ENCODE peak calls at places on chromosomes 2 and 18, in seven cellular contexts. E is IMR-90, G is right atrium auricular region, R is fibroblast of villous mesenchyme, I is HFFc6, L is RWPE1, Q is esophagus muscularis mucosa. T is an unnamed sample.

GRCh38 chr2:240430595-240430994 is 4.9 kb upstream of the GPC1 start:
- DNase-seq in G (no peak), L (no peak), E (no peak), R (no peak), I (no peak), Q (no peak), T (no peak)

GRCh38 chr2:123468071-123468470 is 557.0 kb upstream of the CNTNAP5 start:
- DNase-seq in G (no peak), Q (no peak), E (no peak), I (no peak), L (no peak), R (no peak), T (peak)

GRCh38 chr2:122663737-122664136 is 908.3 kb downstream of the TSN start:
- DNase-seq in E (no peak), I (no peak), Q (no peak), L (no peak), G (no peak), R (no peak), T (no peak)

GRCh38 chr2:167398791-167399371 is 510.6 kb downstream of the XIRP2 start:
- DNase-seq in G (no peak), L (no peak), E (no peak), Q (no peak), I (no peak), R (no peak), T (no peak)

GRCh38 chr2:26172866-26173595 is at the start of gene GAREM2:
- DNase-seq in E (no peak), R (no peak), Q (no peak), I (no peak), G (no peak), L (no peak), T (no peak)

GRCh38 chr2:65664931-65665330 is 232.5 kb upstream of the SPRED2 start:
- DNase-seq in Q (no peak), G (no peak), L (no peak), E (no peak), R (no peak), I (no peak), T (no peak)

GRCh38 chr2:199596549-199596948 is 138.8 kb upstream of the SATB2 start:
- DNase-seq in I (peak), G (no peak), Q (no peak), E (peak), L (peak), R (peak), T (peak)

GRCh38 chr2:178163395-178163794 is 30.9 kb upstream of the OSBPL6 start:
- DNase-seq in L (no peak), Q (no peak), R (no peak), G (no peak), I (no peak), E (peak), T (peak)

GRCh38 chr2:120509213-120509815 is 163.4 kb downstream of the INHBB start:
- DNase-seq in I (no peak), Q (no peak), L (no peak), R (no peak), E (no peak), G (no peak), T (no peak)

GRCh38 chr2:223260681-223261080 is 208.7 kb downstream of the KCNE4 start:
- DNase-seq in I (peak), R (no peak), E (peak), Q (no peak), L (peak), G (no peak), T (peak)

GRCh38 chr2:151757861-151758260 is 23.6 kb upstream of the NEB start:
- DNase-seq in L (no peak), I (no peak), R (no peak), Q (no peak), G (no peak), E (no peak), T (no peak)

GRCh38 chr2:208101716-208102631 is 22.4 kb downstream of the CRYGD start:
- DNase-seq in I (peak), R (peak), G (no peak), Q (no peak), L (peak), E (peak), T (peak)

GRCh38 chr2:238811765-238812164 is 36.1 kb upstream of the TWIST2 start:
- DNase-seq in R (peak), E (no peak), G (no peak), Q (no peak), I (peak), L (no peak), T (no peak)

GRCh38 chr2:126655500-126656310 is at the start of gene GYPC:
- DNase-seq in R (peak), E (peak), L (no peak), G (peak), I (peak), Q (no peak), T (no peak)

GRCh38 chr18:3012306-3012919 is 531 bp downstream of the LPIN2 start:
- DNase-seq in R (peak), E (peak), Q (no peak), I (no peak), L (peak), G (no peak), T (no peak)

GRCh38 chr2:98693477-98693876 is 37.5 kb downstream of the MGAT4A start:
- DNase-seq in Q (no peak), L (no peak), R (no peak), I (no peak), E (no peak), G (no peak), T (no peak)

GRCh38 chr2:237073552-237073951 is 12.1 kb upstream of the COPS8 start:
- DNase-seq in E (peak), R (peak), G (no peak), Q (peak), I (peak), L (peak), T (peak)

GRCh38 chr2:226669249-226669648 is 130.4 kb downstream of the IRS1 start:
- DNase-seq in G (no peak), R (no peak), Q (no peak), E (no peak), L (no peak), I (no peak), T (no peak)

GRCh38 chr2:43890855-43891254 is 52.1 kb downstream of the ABCG8 start:
- DNase-seq in G (no peak), Q (no peak), E (peak), R (peak), L (no peak), I (no peak), T (peak)

GRCh38 chr2:209933499-209934458 is 68.7 kb upstream of the RPE start:
- DNase-seq in R (peak), L (peak), E (peak), G (no peak), Q (no peak), I (peak), T (peak)

GRCh38 chr2:26717362-26717761 is 24.8 kb downstream of the KCNK3 start:
- DNase-seq in G (no peak), E (no peak), Q (no peak), L (no peak), R (no peak), I (no peak), T (no peak)

GRCh38 chr2:15939854-15940660 is at the start of gene MYCN:
- DNase-seq in E (no peak), L (peak), I (no peak), G (peak), Q (no peak), R (peak), T (peak)

GRCh38 chr2:204776781-204777559 is 231.7 kb downstream of the PARD3B start:
- DNase-seq in G (no peak), L (no peak), E (peak), I (no peak), Q (no peak), R (peak), T (no peak)

GRCh38 chr18:57141208-57142129 is 5.4 kb upstream of the BOD1L2 start:
- DNase-seq in L (peak), I (no peak), G (no peak), Q (no peak), R (no peak), E (no peak), T (peak)
- TF ChIP-seq CTCF in L (no peak), I (no peak), G (no peak), Q (no peak), R (no peak), E (no peak), T (no peak)

DNA sequence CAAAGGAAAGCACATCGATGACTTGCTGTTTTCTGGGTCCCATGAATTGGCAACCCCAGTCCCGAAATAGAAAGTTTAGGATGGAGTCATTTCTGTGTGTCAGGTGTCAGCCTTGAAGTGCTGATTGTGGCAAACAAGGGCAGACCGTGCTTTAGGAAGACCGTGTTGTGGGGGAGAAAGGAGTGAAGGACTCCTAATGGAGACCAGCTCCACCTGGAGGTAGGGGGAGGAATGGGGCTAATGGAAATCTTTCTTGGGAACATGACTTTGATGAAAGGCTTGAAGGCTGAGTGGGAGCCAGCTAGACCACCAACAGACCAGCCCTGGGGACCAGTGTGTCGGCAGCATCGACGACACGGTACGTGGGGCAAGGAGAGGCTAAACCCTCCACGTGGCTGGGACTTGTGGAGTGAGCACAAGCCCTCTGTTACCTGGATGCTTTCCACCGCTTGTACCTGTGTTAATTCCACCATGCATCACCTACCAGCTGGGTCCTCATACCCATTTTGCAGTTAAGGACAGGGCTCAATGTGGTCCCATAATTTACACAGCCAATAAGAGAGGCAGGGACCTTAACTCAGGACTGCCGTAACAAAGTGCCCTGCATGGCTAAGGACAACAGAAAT is 104.2 kb downstream of the SH3BP4 start:
- DNase-seq in G (no peak), E (no peak), I (no peak), R (peak), Q (no peak), L (peak), T (peak)
- TF ChIP-seq CTCF in G (peak), E (peak), I (peak), R (peak), Q (peak), L (peak), T (peak)

GRCh38 chr2:165558832-165559231 is 89.3 kb downstream of the CSRNP3 start:
- DNase-seq in E (no peak), G (no peak), R (no peak), I (no peak), Q (no peak), L (no peak), T (no peak)
- TF ChIP-seq CTCF in E (peak), G (no peak), R (no peak), I (no peak), Q (no peak), L (no peak), T (no peak)

DNA sequence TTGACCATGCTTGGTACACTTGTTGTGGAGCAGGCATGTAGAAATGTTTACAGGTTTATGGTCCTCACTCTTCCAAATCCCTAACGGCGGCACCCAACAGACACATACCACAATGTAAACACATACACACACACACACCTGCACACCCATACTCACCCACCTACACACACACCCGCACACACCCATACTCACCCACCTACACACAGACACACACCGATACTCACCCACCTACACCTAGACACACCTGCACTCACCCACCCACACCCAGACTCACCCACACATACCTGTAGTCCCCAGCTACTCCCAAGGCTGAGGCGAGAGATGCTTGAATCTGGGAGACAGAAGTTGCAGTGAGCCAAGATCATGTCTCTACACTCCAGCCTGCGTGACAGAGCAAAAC is 1.5 kb upstream of the RAB6D start:
- DNase-seq in E (no peak), Q (no peak), I (no peak), R (no peak), G (no peak), L (no peak), T (no peak)
- TF ChIP-seq CTCF in E (no peak), Q (no peak), I (no peak), R (no peak), G (no peak), L (no peak), T (no peak)

GRCh38 chr18:79409313-79409712 is 13.6 kb downstream of the NFATC1 start:
- DNase-seq in E (no peak), R (no peak), G (no peak), L (no peak), Q (no peak), I (no peak), T (no peak)

GRCh38 chr18:79413025-79413424 is 17.3 kb downstream of the NFATC1 start:
- DNase-seq in Q (no peak), R (no peak), G (no peak), I (no peak), E (no peak), L (no peak), T (no peak)

GRCh38 chr18:79410731-79411613 is 15.2 kb downstream of the NFATC1 start:
- DNase-seq in E (no peak), G (no peak), I (no peak), L (no peak), Q (no peak), R (no peak), T (no peak)

GRCh38 chr18:79411614-79412526 is 16.1 kb downstream of the NFATC1 start:
- DNase-seq in I (no peak), E (no peak), Q (no peak), R (no peak), G (no peak), L (no peak), T (no peak)

DNA sequence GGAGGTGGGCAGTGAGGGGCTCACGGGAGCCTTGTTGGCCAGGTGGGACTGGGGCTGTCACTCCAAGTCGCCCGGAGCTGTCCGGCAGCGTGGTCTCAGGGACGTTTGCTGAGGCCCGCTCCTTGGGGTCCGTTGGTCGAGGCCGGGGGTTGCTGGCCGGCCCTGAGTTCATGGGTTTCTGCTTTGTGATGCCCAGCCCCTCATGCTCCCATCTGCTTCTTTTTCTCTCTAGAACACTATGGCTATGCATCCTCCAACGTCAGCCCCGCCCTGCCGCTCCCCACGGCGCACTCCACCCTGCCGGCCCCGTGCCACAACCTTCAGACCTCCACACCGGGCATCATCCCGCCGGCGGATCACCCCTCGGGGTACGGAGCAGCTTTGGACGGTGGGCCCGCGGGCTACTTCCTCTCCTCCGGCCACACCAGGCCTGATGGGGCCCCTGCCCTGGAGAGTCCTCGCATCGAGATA is 14.5 kb downstream of the NFATC1 start:
- DNase-seq in R (no peak), E (no peak), G (no peak), Q (no peak), L (no peak), I (no peak), T (no peak)
- TF ChIP-seq CTCF in R (no peak), E (no peak), G (no peak), Q (no peak), L (no peak), I (no peak), T (no peak)